ENCODE peak calls at places on chromosomes 1 and 21, in six cellular contexts. G is psoas muscle, A is Peyer's patch, D is HFFc6, T is MCF 10A, X is PC-9. L is an unnamed sample.

GRCh38 chr1:22143586-22144033 is 713 bp upstream of the WNT4 start:
- DNase-seq in G (no peak), X (no peak), A (no peak), D (no peak), T (no peak), L (no peak)

GRCh38 chr21:29130234-29130993 is at the start of gene MAP3K7CL:
- DNase-seq in G (peak; percentile 87), D (peak; percentile 100), T (peak; percentile 66), A (no peak), X (peak; percentile 35), L (no peak)

GRCh38 chr1:179121159-179121938 is 39.5 kb downstream of the TOR3A start:
- DNase-seq in X (peak; percentile 40), G (no peak), T (peak; percentile 76), A (no peak), D (peak; percentile 39), L (no peak)

GRCh38 chr1:198497326-198498220 is 42.9 kb downstream of the ATP6V1G3 start:
- DNase-seq in X (no peak), G (no peak), D (peak; percentile 32), T (peak; percentile 69), A (no peak), L (no peak)

GRCh38 chr1:165875171-165875570 is 47.8 kb downstream of the UCK2 start:
- DNase-seq in X (no peak), A (no peak), T (no peak), G (no peak), D (no peak), L (no peak)

GRCh38 chr1:165411396-165411795 is 33.5 kb downstream of the RXRG start:
- DNase-seq in X (no peak), T (no peak), G (no peak), D (no peak), A (no peak), L (no peak)

GRCh38 chr21:39913651-39914145 is 46.5 kb downstream of the PCP4 start:
- DNase-seq in T (no peak), G (no peak), A (no peak), D (no peak), X (no peak), L (no peak)

GRCh38 chr1:21490774-21491482 is 18.3 kb upstream of the ALPL start:
- DNase-seq in T (peak; percentile 59), D (peak; percentile 77), G (no peak), A (no peak), X (peak; percentile 44), L (no peak)

GRCh38 chr1:56403321-56403720 is 176.0 kb downstream of the PLPP3 start:
- DNase-seq in D (no peak), A (no peak), G (no peak), X (peak; percentile 36), T (peak; percentile 59), L (no peak)

DNA sequence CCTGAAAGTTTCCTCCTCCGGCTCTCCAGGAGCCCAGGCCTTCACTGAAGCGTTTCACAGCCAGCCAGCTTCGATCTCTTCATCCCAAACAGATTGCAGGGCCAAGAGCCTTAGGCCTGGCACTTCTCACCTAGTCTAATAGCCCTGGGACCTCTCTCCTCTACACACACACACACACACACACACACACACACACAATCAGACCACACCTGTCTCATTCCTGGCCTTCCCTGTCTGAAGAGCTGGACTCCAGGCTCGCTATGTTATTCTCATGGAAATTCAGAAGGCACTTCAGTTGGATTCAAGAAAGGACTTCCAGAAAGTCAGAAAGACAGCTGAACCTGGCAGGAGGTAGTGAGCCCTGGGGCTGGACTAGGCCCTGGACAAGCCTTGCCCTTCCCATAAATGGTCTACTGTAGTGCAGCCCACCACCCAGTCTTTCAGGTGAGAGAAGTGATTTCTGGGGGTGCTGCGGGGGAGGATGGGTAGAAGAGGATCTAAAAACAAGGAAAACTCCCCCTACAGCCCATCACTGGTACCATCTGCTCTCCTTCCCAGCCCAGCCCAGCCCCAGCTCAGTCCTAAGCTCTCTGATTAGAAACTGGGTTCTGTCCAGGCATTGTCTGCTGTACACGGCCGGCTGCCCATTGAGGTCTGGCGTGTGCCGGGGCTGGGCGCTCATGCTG is 2.7 kb downstream of the KIF21B start:
- DNase-seq in T (peak; percentile 62), A (no peak), D (no peak), X (peak; percentile 34), G (no peak), L (no peak)
- TF ChIP-seq CTCF in T (peak; percentile 25), A (peak; percentile 18), D (peak; percentile 43), X (peak; percentile 59), G (no peak), L (no peak)

DNA sequence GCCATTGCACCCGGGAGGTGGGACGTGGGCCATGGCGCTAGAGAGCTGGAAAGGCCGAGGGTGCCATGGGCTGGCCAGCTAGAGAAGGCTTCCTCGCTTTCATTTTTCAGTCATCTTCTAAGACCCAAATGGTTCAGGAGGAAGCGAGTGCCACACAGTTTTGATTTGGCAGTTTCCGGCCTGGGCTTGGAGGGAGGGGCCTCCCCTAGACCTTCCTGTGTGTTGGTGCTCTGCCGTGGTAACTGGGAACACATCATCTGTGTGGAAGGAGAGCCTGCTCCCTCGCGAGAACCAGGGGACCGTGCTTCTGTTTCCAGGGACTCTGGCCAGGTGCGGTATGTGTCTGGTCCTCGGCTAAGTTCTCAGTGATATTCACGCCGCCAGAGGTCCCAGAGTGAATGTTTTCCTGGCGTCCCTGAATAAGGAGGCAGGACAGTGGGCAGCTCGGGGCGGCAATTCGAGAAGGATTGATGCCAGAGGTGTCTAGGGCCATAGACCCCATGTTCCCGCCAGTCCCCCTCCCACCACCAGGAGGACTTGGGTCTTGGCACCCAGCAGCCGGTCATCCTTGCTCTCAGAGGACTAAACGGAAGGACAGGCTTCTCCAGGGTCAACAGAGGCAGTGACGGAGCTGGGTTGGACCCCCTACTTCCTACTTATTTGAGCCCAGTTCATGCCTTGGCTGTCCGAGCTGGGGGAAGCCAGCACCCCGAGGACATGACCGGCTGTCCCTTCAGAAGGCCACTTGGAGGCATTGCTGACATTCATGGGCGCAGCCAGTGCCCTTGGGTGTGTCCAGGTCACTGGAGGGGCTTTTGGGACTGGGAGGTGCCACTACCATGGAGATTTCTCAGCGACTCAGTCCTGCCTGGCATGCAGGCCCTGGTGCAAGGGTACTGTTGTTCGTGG is 2.7 kb upstream of the NPHP4 start:
- DNase-seq in G (peak; percentile 50), A (no peak), D (no peak), X (no peak), T (no peak), L (peak; percentile 36)
- TF ChIP-seq CTCF in G (no peak), A (no peak), D (peak; percentile 47), X (no peak), T (no peak), L (no peak)

DNA sequence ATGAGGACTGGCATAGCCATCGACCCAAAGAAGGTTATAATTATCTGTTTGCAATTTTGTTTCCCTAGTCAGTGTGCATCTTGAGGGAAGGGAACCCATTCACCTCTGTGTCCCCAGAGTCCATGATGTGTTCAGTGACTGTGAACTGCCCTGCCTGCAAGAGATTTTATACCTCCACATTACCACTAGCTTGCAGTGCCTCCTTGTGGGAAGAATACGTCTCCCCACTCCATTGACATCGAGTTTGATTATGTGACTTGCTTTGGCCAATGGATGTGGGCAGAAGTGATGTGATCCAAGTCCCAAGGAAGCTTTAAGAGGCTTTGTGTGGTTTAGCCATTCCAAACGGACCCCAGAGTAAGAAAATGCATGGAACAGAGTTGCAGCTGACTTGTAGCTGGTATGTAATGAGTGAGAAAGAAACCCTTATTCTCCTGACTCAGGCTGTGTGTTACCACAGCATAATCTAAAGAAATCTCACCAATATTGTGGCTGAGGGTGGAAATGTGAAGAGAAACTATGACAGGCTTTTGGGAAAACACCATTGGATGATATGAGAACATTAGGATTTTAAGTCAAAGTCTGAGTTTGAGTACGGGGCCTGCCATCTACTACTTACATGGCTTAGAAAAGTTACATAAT is 47.8 kb upstream of the NRDC start:
- DNase-seq in X (no peak), D (peak; percentile 79), T (peak; percentile 67), A (no peak), G (no peak), L (no peak)
- TF ChIP-seq CTCF in X (peak; percentile 18), D (peak; percentile 83), T (no peak), A (no peak), G (no peak), L (no peak)

GRCh38 chr1:61140056-61140549 is 57.7 kb downstream of the NFIA start:
- DNase-seq in A (no peak), D (no peak), X (no peak), G (no peak), T (no peak), L (no peak)
- TF ChIP-seq CTCF in A (no peak), D (no peak), X (no peak), G (no peak), T (no peak), L (no peak)

GRCh38 chr1:173408886-173409285 is 68.2 kb upstream of the PRDX6 start:
- DNase-seq in X (no peak), A (no peak), G (no peak), D (no peak), T (no peak), L (no peak)
- TF ChIP-seq CTCF in X (no peak), A (no peak), G (no peak), D (peak; percentile 33), T (no peak), L (no peak)

GRCh38 chr1:181587870-181588438 is 104.6 kb downstream of the CACNA1E start:
- DNase-seq in G (no peak), D (no peak), X (no peak), T (peak; percentile 13), A (no peak), L (no peak)

GRCh38 chr1:181588631-181589030 is 105.3 kb downstream of the CACNA1E start:
- DNase-seq in X (no peak), G (no peak), T (peak; percentile 52), A (no peak), D (no peak), L (no peak)

GRCh38 chr1:181583598-181583997 is 100.3 kb downstream of the CACNA1E start:
- DNase-seq in A (no peak), G (no peak), T (peak; percentile 46), D (no peak), X (no peak), L (no peak)
- TF ChIP-seq CTCF in A (no peak), G (peak; percentile 18), T (peak; percentile 25), D (no peak), X (peak; percentile 24), L (peak; percentile 23)

DNA sequence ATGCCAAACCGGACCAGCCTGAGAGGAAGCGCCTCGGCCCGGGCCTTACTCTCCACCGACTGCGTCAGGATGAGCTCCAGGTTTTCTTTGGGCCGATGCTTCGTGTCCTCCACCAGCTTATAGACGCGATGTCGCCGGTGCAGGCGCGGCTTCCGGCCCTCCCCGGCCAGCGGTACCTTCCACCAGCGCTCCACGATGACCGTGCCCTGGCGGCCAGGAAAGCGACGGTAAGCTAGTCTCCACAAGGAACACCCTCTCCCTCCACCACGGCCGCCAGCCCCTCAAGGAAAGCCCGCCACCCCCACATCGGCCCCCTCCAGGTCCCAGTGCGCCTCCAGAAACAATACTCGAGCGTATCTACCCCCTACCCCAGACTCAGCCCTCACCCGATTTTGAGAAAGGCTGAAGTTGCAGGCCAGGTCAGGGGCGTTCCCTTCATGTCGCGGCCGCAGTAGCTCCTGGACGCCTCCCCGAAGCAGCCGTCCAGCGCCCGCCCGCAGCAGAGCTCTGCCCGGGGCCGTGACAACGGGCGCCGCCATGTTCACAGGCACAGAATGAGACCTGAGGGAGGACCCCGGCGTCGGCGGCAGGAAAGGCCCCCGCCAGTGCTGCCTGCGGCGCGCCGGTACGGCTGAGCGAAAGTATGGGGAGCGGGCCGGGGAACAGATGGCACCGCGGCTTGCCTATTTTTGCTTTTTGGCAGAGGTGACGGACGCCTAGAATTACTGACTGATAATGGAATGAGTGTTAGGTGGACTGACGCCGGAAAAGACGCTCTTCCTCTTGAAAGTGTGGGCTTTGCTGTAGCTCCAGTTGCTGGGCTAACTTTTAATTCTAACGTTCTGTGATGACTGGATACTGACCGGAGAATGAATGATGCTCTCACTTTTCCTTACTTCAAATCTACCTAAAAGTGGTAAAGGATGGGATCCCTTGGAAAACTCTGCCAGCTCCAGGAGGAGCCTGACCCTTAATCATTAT is at the start of gene MRPL9:
- DNase-seq in D (peak; percentile 74), G (peak; percentile 93), A (peak; percentile 87), T (peak; percentile 84), X (peak; percentile 56), L (peak; percentile 82)
- TF ChIP-seq CTCF in D (peak; percentile 16), G (no peak), A (no peak), T (no peak), X (no peak), L (no peak)

GRCh38 chr21:38590449-38590848 is 92.2 kb upstream of the ERG start:
- DNase-seq in D (no peak), X (no peak), A (no peak), T (no peak), G (no peak), L (no peak)
- TF ChIP-seq CTCF in D (no peak), X (no peak), A (no peak), T (no peak), G (no peak), L (no peak)